ENCODE peak calls at places on chromosomes 1 and 21, in seven cellular contexts. K is bronchial epithelial cell; P is AG08395; L is activated CD4-positive, alpha-beta T cell treated with anti-CD3 and anti-CD28 coated beads for 1 hour; N is stimulated activated CD4-positive, alpha-beta T cell treated with anti-CD3 and anti-CD28 coated beads, Interleukin-4, amount 100 ng/mL, for 4 hours; A is uterus; S is NB4. E is an unnamed sample.

GRCh38 chr1:53316058-53316741 is 11.7 kb downstream of the LRP8 start:
- DNase-seq in K (no peak), P (no peak), L (no peak), N (no peak), A (no peak), S (peak), E (no peak)

GRCh38 chr1:157963713-157964112 is 29.7 kb upstream of the KIRREL1 start:
- DNase-seq in K (peak), P (peak), L (peak), N (peak), A (peak), S (peak), E (peak)

GRCh38 chr1:207495816-207496792 is at the start of gene CR1:
- DNase-seq in K (no peak), P (peak), L (peak), N (peak), A (no peak), S (peak), E (no peak)

GRCh38 chr1:243742814-243743213 is 107.2 kb downstream of the AKT3 start:
- DNase-seq in K (peak), P (peak), L (no peak), N (no peak), A (no peak), S (no peak), E (no peak)

GRCh38 chr21:44024895-44025353 is 12.8 kb downstream of the TRAPPC10 start:
- DNase-seq in K (peak), P (peak), L (no peak), N (no peak), A (peak), S (peak), E (no peak)

GRCh38 chr1:116686723-116687368 is 19.3 kb upstream of the IGSF3 start:
- DNase-seq in K (no peak), P (no peak), L (no peak), N (no peak), A (no peak), S (no peak), E (peak)

GRCh38 chr1:107643766-107644165 is 321.2 kb downstream of the VAV3 start:
- DNase-seq in K (no peak), P (no peak), L (no peak), N (no peak), A (no peak), S (peak), E (no peak)

GRCh38 chr1:156499194-156499702 is 1.3 kb downstream of the MEF2D start:
- DNase-seq in K (no peak), P (no peak), L (no peak), N (no peak), A (no peak), S (no peak), E (no peak)

GRCh38 chr1:202264300-202265075 is 70.9 kb downstream of the LGR6 start:
- DNase-seq in K (no peak), P (peak), L (no peak), N (no peak), A (no peak), S (no peak), E (no peak)

GRCh38 chr1:105102385-105102784 is 1352.7 kb downstream of the AMY1C start:
- DNase-seq in K (no peak), P (no peak), L (no peak), N (no peak), A (no peak), S (no peak), E (no peak)

GRCh38 chr1:215082532-215083407 is at the start of gene KCNK2:
- DNase-seq in K (no peak), P (peak), L (no peak), N (no peak), A (no peak), S (no peak), E (no peak)

E was measured in LoVo.